ENCODE peak calls at places on chromosomes 11 and 22, in ten cellular contexts. Z, O, P, V, B, D, C, A, L and K are unnamed samples.

GRCh38 chr22:26663374-26663923 is 6.1 kb downstream of the MIAT start:
- DNase-seq in Z (no peak), O (no peak), P (no peak), V (no peak), B (no peak), D (no peak), C (no peak), A (no peak), L (no peak), K (no peak)

GRCh38 chr22:11613898-11614755 is 3913.9 kb upstream of the OR11H1 start:
- DNase-seq in Z (no peak), O (no peak), P (no peak), V (no peak), B (no peak), D (no peak), C (no peak), A (no peak), L (no peak), K (no peak)

GRCh38 chr11:119476666-119477331 is 53.8 kb upstream of the THY1 start:
- DNase-seq in Z (no peak), O (no peak), P (no peak), V (no peak), B (no peak), D (no peak), C (peak; percentile 5), A (peak; percentile 21), L (no peak), K (peak; percentile 44)

GRCh38 chr11:118921121-118921928 is 4.4 kb downstream of the BCL9L start:
- DNase-seq in Z (peak; percentile 87), O (no peak), P (peak; percentile 77), V (peak; percentile 69), B (no peak), D (no peak), C (no peak), A (no peak), L (peak; percentile 96), K (peak; percentile 93)

GRCh38 chr11:20116825-20117224 is 43.5 kb downstream of the DBX1 start:
- DNase-seq in Z (no peak), O (no peak), P (no peak), V (no peak), B (no peak), D (no peak), C (no peak), A (no peak), L (no peak), K (no peak)

GRCh38 chr11:115724709-115725108 is 220.5 kb upstream of the CADM1 start:
- DNase-seq in Z (no peak), O (no peak), P (no peak), V (no peak), B (no peak), D (no peak), C (no peak), A (no peak), L (no peak), K (no peak)

GRCh38 chr11:36027731-36028130 is 83.9 kb downstream of the LDLRAD3 start:
- DNase-seq in Z (peak; percentile 23), O (no peak), P (no peak), V (no peak), B (no peak), D (no peak), C (no peak), A (no peak), L (peak; percentile 43), K (no peak)

GRCh38 chr11:95922536-95923440 is 1.1 kb downstream of the MTMR2 start:
- DNase-seq in Z (no peak), O (no peak), P (no peak), V (peak; percentile 45), B (no peak), D (no peak), C (no peak), A (no peak), L (peak; percentile 11), K (no peak)

GRCh38 chr11:87295237-87295636 is 257.5 kb downstream of the TMEM135 start:
- DNase-seq in Z (no peak), O (no peak), P (no peak), V (no peak), B (peak; percentile 11), D (no peak), C (no peak), A (no peak), L (no peak), K (no peak)

GRCh38 chr11:87286338-87286737 is 248.6 kb downstream of the TMEM135 start:
- DNase-seq in Z (no peak), O (no peak), P (no peak), V (no peak), B (no peak), D (no peak), C (no peak), A (no peak), L (no peak), K (no peak)

GRCh38 chr11:87292598-87292997 is 254.9 kb downstream of the TMEM135 start:
- DNase-seq in Z (no peak), O (no peak), P (no peak), V (no peak), B (no peak), D (no peak), C (no peak), A (no peak), L (no peak), K (no peak)

DNA sequence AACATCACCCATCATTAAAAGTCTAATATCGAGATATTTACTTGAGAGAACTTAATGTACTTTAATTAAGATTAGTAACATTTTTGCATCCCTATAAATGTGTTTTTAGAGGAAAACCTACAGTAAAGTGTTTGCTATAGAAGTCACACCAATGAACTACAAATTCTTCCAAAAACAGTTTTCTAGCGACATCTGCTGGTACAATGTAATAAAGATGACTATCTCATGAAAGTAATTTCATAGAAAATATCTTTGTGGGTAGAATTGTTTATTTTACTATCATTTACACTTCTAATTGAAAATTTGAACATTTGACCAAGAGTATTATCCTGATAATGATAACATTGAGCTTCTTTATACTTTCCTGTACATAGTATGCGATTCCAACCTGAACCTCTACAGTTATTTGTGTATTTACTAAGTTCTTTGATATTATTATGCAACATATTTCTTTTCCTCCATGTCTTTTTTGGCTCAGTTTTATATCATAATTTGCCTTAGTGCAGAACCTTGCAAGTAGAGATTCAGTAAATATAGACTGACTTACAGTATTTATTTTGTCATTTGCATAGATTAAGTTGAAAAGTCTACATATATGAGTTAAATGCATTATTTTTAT is 252.7 kb downstream of the TMEM135 start:
- DNase-seq in Z (peak; percentile 77), O (no peak), P (peak; percentile 9), V (peak; percentile 72), B (peak; percentile 56), D (no peak), C (no peak), A (no peak), L (peak; percentile 79), K (no peak)
- TF ChIP-seq CTCF in Z (peak; percentile 81), O (peak; percentile 86), P (peak; percentile 34), V (peak; percentile 34), B (peak; percentile 44), D (peak; percentile 51), C (peak; percentile 80), A (peak; percentile 22), L (peak; percentile 44), K (peak; percentile 84)

GRCh38 chr11:122059565-122059964 is 56.5 kb downstream of the BLID start:
- DNase-seq in Z (no peak), O (no peak), P (no peak), V (no peak), B (no peak), D (no peak), C (no peak), A (no peak), L (no peak), K (no peak)
- TF ChIP-seq CTCF in Z (no peak), O (no peak), P (no peak), V (no peak), B (no peak), D (no peak), C (no peak), A (no peak), L (no peak), K (no peak)

GRCh38 chr11:27977527-27977926 is 130.4 kb downstream of the KIF18A start:
- DNase-seq in Z (no peak), O (no peak), P (no peak), V (no peak), B (no peak), D (no peak), C (no peak), A (no peak), L (no peak), K (no peak)

GRCh38 chr11:27973851-27974536 is 134.0 kb downstream of the KIF18A start:
- DNase-seq in Z (no peak), O (no peak), P (no peak), V (no peak), B (no peak), D (no peak), C (no peak), A (no peak), L (no peak), K (no peak)

GRCh38 chr11:27977031-27977430 is 130.9 kb downstream of the KIF18A start:
- DNase-seq in Z (no peak), O (no peak), P (peak; percentile 30), V (no peak), B (no peak), D (no peak), C (no peak), A (no peak), L (no peak), K (no peak)

GRCh38 chr11:27972432-27973170 is 135.4 kb downstream of the KIF18A start:
- DNase-seq in Z (peak; percentile 5), O (no peak), P (no peak), V (no peak), B (no peak), D (no peak), C (no peak), A (no peak), L (no peak), K (no peak)

GRCh38 chr11:27976262-27976661 is 131.7 kb downstream of the KIF18A start:
- DNase-seq in Z (no peak), O (no peak), P (no peak), V (no peak), B (no peak), D (no peak), C (no peak), A (no peak), L (peak; percentile 59), K (no peak)
- TF ChIP-seq CTCF in Z (no peak), O (no peak), P (no peak), V (no peak), B (no peak), D (no peak), C (no peak), A (no peak), L (no peak), K (no peak)

GRCh38 chr11:11982461-11982860 is 26.0 kb downstream of the DKK3 start:
- DNase-seq in Z (no peak), O (no peak), P (no peak), V (no peak), B (no peak), D (no peak), C (no peak), A (peak; percentile 19), L (no peak), K (no peak)

GRCh38 chr11:11982975-11983374 is 25.5 kb downstream of the DKK3 start:
- DNase-seq in Z (no peak), O (no peak), P (no peak), V (no peak), B (no peak), D (no peak), C (no peak), A (no peak), L (no peak), K (no peak)

GRCh38 chr11:11984563-11984962 is 23.9 kb downstream of the DKK3 start:
- DNase-seq in Z (no peak), O (no peak), P (no peak), V (no peak), B (no peak), D (no peak), C (no peak), A (no peak), L (no peak), K (peak; percentile 33)

GRCh38 chr11:11981840-11982239 is 26.6 kb downstream of the DKK3 start:
- DNase-seq in Z (no peak), O (no peak), P (no peak), V (no peak), B (no peak), D (no peak), C (no peak), A (no peak), L (no peak), K (peak; percentile 22)

GRCh38 chr11:11983427-11983826 is 25.0 kb downstream of the DKK3 start:
- DNase-seq in Z (no peak), O (no peak), P (no peak), V (no peak), B (no peak), D (no peak), C (no peak), A (peak; percentile 16), L (no peak), K (peak; percentile 41)
- TF ChIP-seq CTCF in Z (no peak), O (no peak), P (no peak), V (no peak), B (no peak), D (no peak), C (no peak), A (no peak), L (no peak), K (no peak)